ENCODE peak calls at places on chromosomes 5 and 9, in four cellular contexts. G is stomach, D is body of pancreas, X is GM23248. L is an unnamed sample.

GRCh38 chr5:174418809-174419522 is 305.4 kb upstream of the MSX2 start:
- DNase-seq in G (no peak), D (no peak), X (peak; percentile 6), L (no peak)

GRCh38 chr5:125559296-125559695 is 812.9 kb upstream of the ZNF608 start:
- DNase-seq in G (no peak), D (no peak), X (peak; percentile 73), L (no peak)

GRCh38 chr5:173744527-173744926 is 128.1 kb upstream of the BOD1 start:
- DNase-seq in G (no peak), D (no peak), X (no peak), L (no peak)

GRCh38 chr5:157778121-157778805 is 34.8 kb downstream of the LSM11 start:
- DNase-seq in G (peak; percentile 54), D (no peak), X (peak; percentile 30), L (no peak)

GRCh38 chr9:94639045-94639995 is at the start of gene FBP1:
- DNase-seq in G (peak; percentile 64), D (peak; percentile 61), X (peak; percentile 48), L (peak; percentile 77)

GRCh38 chr9:121641228-121641611 is 10.2 kb upstream of the DAB2IP start:
- DNase-seq in G (no peak), D (no peak), X (no peak), L (no peak)

GRCh38 chr5:160843240-160843639 is 8.8 kb downstream of the ATP10B start:
- DNase-seq in G (no peak), D (no peak), X (no peak), L (no peak)

GRCh38 chr5:178516836-178517235 is 73.4 kb downstream of the COL23A1 start:
- DNase-seq in G (no peak), D (no peak), X (no peak), L (no peak)

GRCh38 chr9:89591291-89592200 is 13.3 kb upstream of the GADD45G start:
- DNase-seq in G (no peak), D (no peak), X (no peak), L (peak; percentile 25)

GRCh38 chr5:138054863-138055558 is 22.1 kb upstream of the FAM13B start:
- DNase-seq in G (no peak), D (no peak), X (no peak), L (no peak)

GRCh38 chr9:89814340-89815040 is 209.7 kb downstream of the GADD45G start:
- DNase-seq in G (no peak), D (no peak), X (peak; percentile 49), L (no peak)

GRCh38 chr5:95823241-95823737 is 763 bp upstream of the GLRX start:
- DNase-seq in G (no peak), D (no peak), X (peak; percentile 36), L (no peak)

GRCh38 chr5:66989286-66989685 is 207.3 kb downstream of the CD180 start:
- DNase-seq in G (no peak), D (no peak), X (peak; percentile 26), L (no peak)

GRCh38 chr9:14962193-14962899 is 52.1 kb upstream of the FREM1 start:
- DNase-seq in G (no peak), D (peak; percentile 22), X (peak; percentile 28), L (no peak)

GRCh38 chr5:84650448-84650847 is 265.8 kb upstream of the EDIL3 start:
- DNase-seq in G (no peak), D (no peak), X (no peak), L (no peak)

GRCh38 chr5:76199321-76200318 is 116.4 kb downstream of the SV2C start:
- DNase-seq in G (no peak), D (no peak), X (no peak), L (no peak)

GRCh38 chr5:54049144-54049543 is 261.2 kb downstream of the ARL15 start:
- DNase-seq in G (no peak), D (no peak), X (peak; percentile 56), L (no peak)

GRCh38 chr5:125198270-125198974 is 452.0 kb upstream of the ZNF608 start:
- DNase-seq in G (peak; percentile 80), D (peak; percentile 63), X (peak; percentile 68), L (peak; percentile 58)

GRCh38 chr9:92004045-92004392 is 54.0 kb upstream of the ROR2 start:
- DNase-seq in G (no peak), D (no peak), X (no peak), L (no peak)

GRCh38 chr9:86098793-86099694 is at the start of gene GOLM1:
- DNase-seq in G (peak; percentile 58), D (peak; percentile 61), X (peak; percentile 89), L (peak; percentile 30)

GRCh38 chr9:82369251-82369945 is 380.8 kb downstream of the SPATA31D1 start:
- DNase-seq in G (no peak), D (no peak), X (no peak), L (no peak)

GRCh38 chr9:82456621-82457020 is 468.0 kb downstream of the SPATA31D1 start:
- DNase-seq in G (no peak), D (no peak), X (peak; percentile 74), L (no peak)

GRCh38 chr5:109947667-109948066 is 257.9 kb downstream of the MAN2A1 start:
- DNase-seq in G (no peak), D (no peak), X (no peak), L (no peak)

GRCh38 chr5:40428129-40428528 is 251.6 kb upstream of the PTGER4 start:
- DNase-seq in G (no peak), D (no peak), X (peak; percentile 69), L (no peak)

GRCh38 chr5:22649076-22649475 is 204.1 kb downstream of the CDH12 start:
- DNase-seq in G (peak; percentile 55), D (peak; percentile 25), X (no peak), L (no peak)

DNA sequence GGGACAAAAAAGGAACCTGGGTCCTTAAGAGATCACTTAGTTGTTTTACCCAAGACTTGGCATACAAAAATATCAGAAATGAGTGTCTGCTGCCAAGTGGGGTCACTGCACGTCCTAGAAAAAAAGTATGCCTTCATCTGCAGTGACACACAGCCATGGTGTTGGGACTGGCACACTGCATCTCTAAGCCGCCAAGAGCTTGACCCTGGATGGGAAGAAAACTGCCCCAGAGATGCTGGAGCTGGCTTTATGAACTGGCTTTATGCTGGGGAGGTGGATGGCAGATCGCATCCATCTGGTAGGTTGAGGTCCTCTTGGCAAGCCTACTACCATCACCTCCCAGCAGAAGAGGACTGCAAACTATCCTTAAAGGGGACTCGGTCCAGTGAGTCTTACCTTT is 51.6 kb downstream of the IRF1 start:
- DNase-seq in G (no peak), D (no peak), X (peak; percentile 38), L (no peak)
- H3K4me3 ChIP-seq in G (no peak overlapping the region), D (no peak overlapping the region), X (peak overlapping the region; percentile 51), L (no peak overlapping the region)

GRCh38 chr9:40927851-40928802 is 200.4 kb downstream of the FOXD4L6 start:
- DNase-seq in G (no peak), D (no peak), X (no peak), L (no peak)
- H3K9me3 ChIP-seq in G (peaks cover 95% of the 10 kb centered on the region), D (peaks cover 3% of the 10 kb centered on the region), X (no peaks in the 10 kb centered on the region), L (peaks cover 28% of the 10 kb centered on the region)

GRCh38 chr5:156328766-156329165 is 1.8 kb downstream of the SGCD start:
- DNase-seq in G (no peak), D (no peak), X (peak; percentile 50), L (no peak)
- H3K4me3 ChIP-seq in G (peak overlapping the region; percentile 40), D (no peak overlapping the region), X (peak overlapping the region; percentile 89), L (no peak overlapping the region)

GRCh38 chr5:3288325-3288724 is 307.3 kb upstream of the IRX1 start:
- DNase-seq in G (no peak), D (no peak), X (no peak), L (no peak)
- H3K9me3 ChIP-seq in G (peaks cover 8% of the 10 kb centered on the region), D (no peaks in the 10 kb centered on the region), X (no peaks in the 10 kb centered on the region), L (no peaks in the 10 kb centered on the region)

GRCh38 chr9:97721396-97721795 is 24.3 kb upstream of the XPA start:
- DNase-seq in G (no peak), D (no peak), X (peak; percentile 34), L (no peak)

GRCh38 chr9:97723819-97724218 is 26.7 kb upstream of the XPA start:
- DNase-seq in G (no peak), D (no peak), X (no peak), L (no peak)

GRCh38 chr9:97722331-97722730 is 25.2 kb upstream of the XPA start:
- DNase-seq in G (no peak), D (no peak), X (no peak), L (no peak)

GRCh38 chr9:97714435-97714834 is 17.3 kb upstream of the XPA start:
- DNase-seq in G (no peak), D (no peak), X (peak; percentile 75), L (no peak)

DNA sequence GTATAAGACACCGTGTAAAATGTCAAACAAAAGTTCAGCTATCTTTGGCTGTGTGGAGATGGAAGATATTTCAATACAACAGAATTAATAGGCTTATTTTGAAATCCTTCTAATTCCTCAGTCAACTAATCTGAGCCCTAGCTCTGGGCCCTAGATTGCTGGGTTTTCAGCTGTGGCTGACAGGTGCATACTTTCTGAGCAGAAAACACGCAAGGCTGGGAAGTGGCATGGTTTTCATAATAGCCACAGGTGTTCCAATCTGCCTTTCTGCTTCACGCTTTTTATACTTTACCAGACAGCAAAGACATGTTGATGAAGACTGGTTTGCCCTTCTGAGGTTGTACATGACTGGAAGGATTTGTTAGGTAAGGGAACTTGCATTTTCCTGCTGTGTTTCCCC is 20.7 kb upstream of the XPA start:
- DNase-seq in G (no peak), D (no peak), X (no peak), L (no peak)
- H3K4me3 ChIP-seq in G (no peak overlapping the region), D (no peak overlapping the region), X (no peak overlapping the region), L (no peak overlapping the region)

GRCh38 chr9:96741771-96742170 is 36.1 kb downstream of the ZNF510 start:
- DNase-seq in G (no peak), D (no peak), X (no peak), L (no peak)
- H3K9me3 ChIP-seq in G (peaks cover 93% of the 10 kb centered on the region), D (no peaks in the 10 kb centered on the region), X (peaks cover 16% of the 10 kb centered on the region), L (peaks cover 25% of the 10 kb centered on the region)

DNA sequence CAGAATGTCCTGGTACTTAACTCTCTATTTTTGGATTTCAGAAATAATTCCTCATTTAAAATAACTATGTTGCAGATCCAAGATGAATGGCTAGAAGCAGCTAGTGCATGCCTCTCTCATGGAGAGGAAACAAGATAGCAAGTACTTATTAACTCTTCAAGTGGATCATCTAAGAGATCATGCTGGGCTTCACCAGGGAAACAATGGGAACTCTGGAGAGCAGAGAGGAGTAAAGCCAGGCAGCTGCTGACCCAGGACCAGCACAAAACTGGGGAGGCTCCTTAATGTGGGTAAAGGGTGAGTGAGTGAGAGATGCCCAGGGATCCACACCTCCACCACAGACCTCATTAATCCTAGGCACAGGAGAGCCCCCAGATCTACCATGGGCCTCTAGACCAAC is 897.8 kb upstream of the ACO1 start:
- DNase-seq in G (no peak), D (no peak), X (no peak), L (no peak)
- H3K4me3 ChIP-seq in G (no peak overlapping the region), D (no peak overlapping the region), X (no peak overlapping the region), L (no peak overlapping the region)

GRCh38 chr5:164753434-164753833 is 1248.0 kb downstream of the MAT2B start:
- DNase-seq in G (no peak), D (no peak), X (no peak), L (no peak)
- H3K9me3 ChIP-seq in G (no peaks in the 10 kb centered on the region), D (no peaks in the 10 kb centered on the region), X (no peaks in the 10 kb centered on the region), L (no peaks in the 10 kb centered on the region)

GRCh38 chr9:73131376-73131775 is 20.3 kb upstream of the ANXA1 start:
- DNase-seq in G (no peak), D (no peak), X (peak; percentile 56), L (no peak)
- H3K4me3 ChIP-seq in G (no peak overlapping the region), D (no peak overlapping the region), X (peak overlapping the region; percentile 85), L (no peak overlapping the region)

L was measured in lung.